ENCODE peak calls at places on chromosomes 13 and 19, in five cellular contexts. H is psoas muscle, U is GDM1, X is hypothalamus, W is mesenteric fat pad. O is an unnamed sample.

GRCh38 chr13:95323930-95324662 is 22.8 kb upstream of the ABCC4 start:
- DNase-seq in H (no peak), U (no peak), X (no peak), W (no peak), O (no peak)

GRCh38 chr19:32343550-32344262 is 1.7 kb upstream of the ZNF507 start:
- DNase-seq in H (no peak), U (no peak), X (no peak), W (no peak), O (no peak)

GRCh38 chr13:86907116-86907515 is 764.1 kb upstream of the SLITRK5 start:
- DNase-seq in H (no peak), U (no peak), X (no peak), W (no peak), O (no peak)

GRCh38 chr13:110499621-110500281 is 61.8 kb downstream of the RAB20 start:
- DNase-seq in H (no peak), U (no peak), X (no peak), W (no peak), O (no peak)

GRCh38 chr13:106533940-106534843 is 1.3 kb downstream of the EFNB2 start:
- DNase-seq in H (peak), U (no peak), X (no peak), W (no peak), O (peak)

GRCh38 chr19:35040474-35040825 is 1.1 kb upstream of the HPN start:
- DNase-seq in H (no peak), U (no peak), X (no peak), W (no peak), O (no peak)

GRCh38 chr13:52845766-52846566 is 2.5 kb downstream of the PCDH8 start:
- DNase-seq in H (peak), U (no peak), X (no peak), W (no peak), O (peak)

GRCh38 chr19:45901432-45901903 is 945 bp downstream of the MYPOP start:
- DNase-seq in H (no peak), U (no peak), X (no peak), W (no peak), O (no peak)

GRCh38 chr13:51397262-51397933 is 55.4 kb downstream of the INTS6 start:
- DNase-seq in H (peak), U (no peak), X (no peak), W (no peak), O (no peak)

GRCh38 chr19:50498219-50499056 is 12.6 kb downstream of the JOSD2 start:
- DNase-seq in H (peak), U (no peak), X (no peak), W (no peak), O (no peak)

GRCh38 chr19:13784731-13785452 is 10.4 kb upstream of the ZSWIM4 start:
- DNase-seq in H (peak), U (peak), X (peak), W (no peak), O (peak)

GRCh38 chr13:35839746-35840273 is 291.4 kb downstream of the DCLK1 start:
- DNase-seq in H (no peak), U (no peak), X (no peak), W (no peak), O (no peak)

GRCh38 chr19:5130371-5131030 is 161.6 kb downstream of the KDM4B start:
- DNase-seq in H (no peak), U (no peak), X (no peak), W (no peak), O (peak)

GRCh38 chr13:86946734-86947133 is 724.4 kb upstream of the SLITRK5 start:
- DNase-seq in H (no peak), U (no peak), X (no peak), W (no peak), O (no peak)

GRCh38 chr13:24923305-24923640 is 159.3 kb downstream of the RNF17 start:
- DNase-seq in H (no peak), U (no peak), X (no peak), W (no peak), O (no peak)

GRCh38 chr19:33094504-33095067 is 13.6 kb downstream of the GPATCH1 start:
- DNase-seq in H (no peak), U (no peak), X (no peak), W (no peak), O (no peak)

GRCh38 chr13:28680541-28680940 is 21.6 kb downstream of the POMP start:
- DNase-seq in H (no peak), U (no peak), X (no peak), W (no peak), O (no peak)

GRCh38 chr13:98307744-98308524 is 130.9 kb upstream of the RNF113B start:
- DNase-seq in H (no peak), U (no peak), X (no peak), W (no peak), O (no peak)

GRCh38 chr13:111202745-111203144 is 87.6 kb downstream of the ARHGEF7 start:
- DNase-seq in H (no peak), U (peak), X (no peak), W (no peak), O (peak)

GRCh38 chr13:103471896-103472295 is 405.7 kb upstream of the SLC10A2 start:
- DNase-seq in H (no peak), U (no peak), X (no peak), W (no peak), O (no peak)

GRCh38 chr13:34722931-34723330 is 219.1 kb upstream of the NBEA start:
- DNase-seq in H (no peak), U (no peak), X (no peak), W (no peak), O (no peak)

GRCh38 chr13:88674841-88675240 is 1003.7 kb downstream of the SLITRK5 start:
- DNase-seq in H (no peak), U (no peak), X (no peak), W (no peak), O (no peak)

GRCh38 chr13:40814803-40815202 is 25.4 kb downstream of the SLC25A15 start:
- DNase-seq in H (no peak), U (no peak), X (no peak), W (no peak), O (no peak)

GRCh38 chr19:44447864-44448674 is at the start of gene ZNF229:
- DNase-seq in H (peak), U (no peak), X (no peak), W (no peak), O (peak)

GRCh38 chr13:23212621-23213020 is 31.8 kb downstream of the SGCG start:
- DNase-seq in H (no peak), U (no peak), X (no peak), W (no peak), O (no peak)

GRCh38 chr13:110706570-110707378 is 858 bp upstream of the CARS2 start:
- DNase-seq in H (no peak), U (no peak), X (no peak), W (no peak), O (no peak)

GRCh38 chr13:89514534-89515312 is 1832.8 kb upstream of the MIR17HG start:
- DNase-seq in H (no peak), U (no peak), X (no peak), W (no peak), O (no peak)

GRCh38 chr19:34265221-34265650 is 10.9 kb downstream of the GARRE1 start:
- DNase-seq in H (no peak), U (no peak), X (no peak), W (no peak), O (no peak)

GRCh38 chr19:34644991-34645461 is 31.9 kb downstream of the SCGB2B2 start:
- DNase-seq in H (no peak), U (no peak), X (no peak), W (no peak), O (no peak)

O was measured in GM06990.